ENCODE peak calls at places on chromosomes 2 and 18, in five cellular contexts. P is gastrocnemius medialis, C is ovary, B is Panc1, H is SK-N-MC. X is an unnamed sample.

GRCh38 chr2:171018522-171018921 is 89.5 kb downstream of the GORASP2 start:
- DNase-seq in H (no peak), P (no peak), B (no peak), C (no peak), X (no peak)

GRCh38 chr2:108553181-108553919 is 19.1 kb downstream of the LIMS1 start:
- DNase-seq in B (no peak), P (no peak), C (no peak), H (no peak), X (no peak)

GRCh38 chr18:56257215-56257614 is 381.2 kb downstream of the TXNL1 start:
- DNase-seq in B (no peak), P (no peak), H (no peak), C (no peak), X (no peak)

GRCh38 chr2:105294844-105295481 is 34.6 kb downstream of the TGFBRAP1 start:
- DNase-seq in C (peak), B (peak), H (peak), P (no peak), X (peak)

GRCh38 chr18:62899534-62899933 is 184.2 kb downstream of the PHLPP1 start:
- DNase-seq in P (no peak), H (no peak), B (no peak), C (no peak), X (no peak)

GRCh38 chr2:168118733-168119518 is 128.5 kb downstream of the STK39 start:
- DNase-seq in P (no peak), C (no peak), H (peak), B (peak), X (peak)

GRCh38 chr2:10831387-10831985 is 18.9 kb upstream of the PDIA6 start:
- DNase-seq in P (no peak), B (no peak), H (no peak), C (no peak), X (no peak)

GRCh38 chr18:49628993-49629795 is 67.3 kb downstream of the LIPG start:
- DNase-seq in C (peak), P (no peak), H (no peak), B (no peak), X (peak)

GRCh38 chr2:60827369-60827768 is 54.0 kb upstream of the REL start:
- DNase-seq in P (no peak), H (no peak), B (no peak), C (no peak), X (no peak)

GRCh38 chr2:29522951-29523669 is 398.3 kb downstream of the ALK start:
- DNase-seq in H (no peak), P (no peak), B (no peak), C (no peak), X (no peak)

GRCh38 chr18:74683573-74683972 is 85.9 kb downstream of the ZNF407 start:
- DNase-seq in P (no peak), H (no peak), B (no peak), C (no peak), X (no peak)

GRCh38 chr18:56036673-56037072 is 448.7 kb upstream of the TCF4 start:
- DNase-seq in C (no peak), H (no peak), P (no peak), B (no peak), X (no peak)

GRCh38 chr2:168348076-168348475 is 100.7 kb upstream of the STK39 start:
- DNase-seq in H (no peak), C (no peak), P (no peak), B (no peak), X (peak)

GRCh38 chr2:180739070-180739469 is 241.3 kb upstream of the UBE2E3 start:
- DNase-seq in P (peak), B (no peak), C (no peak), H (no peak), X (no peak)

GRCh38 chr2:233264667-233265066 is 13.2 kb downstream of the ATG16L1 start:
- DNase-seq in P (no peak), B (no peak), H (no peak), C (no peak), X (no peak)

GRCh38 chr2:170548304-170548703 is 166.8 kb upstream of the SP5 start:
- DNase-seq in C (no peak), B (no peak), P (no peak), H (no peak), X (no peak)

GRCh38 chr2:43619511-43619910 is 17.5 kb upstream of the PLEKHH2 start:
- DNase-seq in C (no peak), P (no peak), H (no peak), B (no peak), X (no peak)

GRCh38 chr18:6414723-6415362 is at the start of gene L3MBTL4:
- DNase-seq in H (no peak), B (no peak), P (no peak), C (peak), X (peak)

GRCh38 chr2:174333502-174334277 is 1.1 kb upstream of the SP9 start:
- DNase-seq in C (no peak), B (no peak), P (no peak), H (no peak), X (no peak)

GRCh38 chr2:131056204-131056975 is 36.9 kb downstream of the FAM168B start:
- DNase-seq in C (no peak), B (no peak), P (no peak), H (no peak), X (no peak)

GRCh38 chr2:112523291-112523777 is 18.9 kb upstream of the POLR1B start:
- DNase-seq in H (no peak), B (no peak), C (no peak), P (no peak), X (no peak)

GRCh38 chr2:17470855-17471641 is 47.2 kb downstream of the RAD51AP2 start:
- DNase-seq in H (peak), P (no peak), C (no peak), B (peak), X (no peak)

GRCh38 chr2:223100061-223100511 is 48.1 kb downstream of the KCNE4 start:
- DNase-seq in P (no peak), B (no peak), C (peak), H (no peak), X (peak)

GRCh38 chr2:51013060-51013746 is 18.7 kb downstream of the NRXN1 start:
- DNase-seq in H (no peak), P (peak), C (peak), B (no peak), X (no peak)

GRCh38 chr2:195168369-195168768 is 488.7 kb upstream of the SLC39A10 start:
- DNase-seq in B (no peak), P (no peak), H (no peak), C (no peak), X (no peak)

GRCh38 chr2:1715184-1716012 is 28.9 kb downstream of the PXDN start:
- DNase-seq in P (no peak), B (no peak), H (no peak), C (no peak), X (no peak)

DNA sequence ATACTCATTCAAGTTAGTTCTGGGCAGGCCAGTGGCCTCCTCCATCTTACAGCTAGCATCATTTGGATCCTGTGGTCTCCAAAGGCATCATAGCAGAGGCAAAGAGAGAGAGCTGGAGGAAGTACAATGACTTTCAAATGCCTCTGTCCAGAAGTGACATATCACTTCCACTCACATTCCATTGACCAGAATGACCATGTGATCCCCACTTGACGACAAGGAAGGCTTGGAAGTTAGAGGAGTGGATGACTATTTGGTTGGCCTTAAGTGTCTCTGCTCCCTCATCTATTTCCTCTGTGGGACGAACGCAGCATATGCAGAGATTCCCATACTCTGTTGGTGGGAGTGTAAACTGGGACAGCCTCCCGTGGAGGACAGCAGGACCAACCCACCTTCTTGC is 27.8 kb upstream of the MLPH start:
- DNase-seq in P (no peak), H (no peak), C (no peak), B (no peak), X (no peak)
- H3K4me3 ChIP-seq in P (no peak), H (no peak), C (no peak), B (no peak), X (no peak)

GRCh38 chr18:35077937-35078336 is 36.7 kb downstream of the MAPRE2 start:
- DNase-seq in H (no peak), P (no peak), C (no peak), B (no peak), X (no peak)

GRCh38 chr18:35075132-35075531 is 33.9 kb downstream of the MAPRE2 start:
- DNase-seq in H (no peak), P (no peak), B (no peak), C (no peak), X (no peak)

GRCh38 chr18:35076126-35076525 is 34.9 kb downstream of the MAPRE2 start:
- DNase-seq in C (no peak), P (no peak), B (no peak), H (no peak), X (no peak)

GRCh38 chr18:35074581-35074980 is 33.4 kb downstream of the MAPRE2 start:
- DNase-seq in B (no peak), H (no peak), P (no peak), C (no peak), X (no peak)

DNA sequence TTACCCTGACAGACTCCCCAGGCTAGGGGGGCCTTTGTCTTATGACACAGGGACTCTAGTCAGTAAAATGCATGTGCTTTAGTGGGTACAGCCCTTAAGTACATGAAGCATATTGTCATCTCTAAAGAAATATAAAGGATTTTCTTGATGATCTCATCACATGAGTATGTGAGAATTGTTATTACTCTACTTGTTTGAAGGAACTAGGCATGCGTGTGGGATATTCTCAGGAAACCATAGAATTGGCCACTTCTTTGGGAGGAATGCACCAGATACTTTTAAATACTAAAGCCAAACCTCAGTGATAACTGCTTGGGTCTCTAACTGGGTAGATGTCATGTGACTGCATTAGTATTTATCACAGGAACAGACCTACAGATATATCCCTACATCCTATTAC is 35.3 kb downstream of the MAPRE2 start:
- DNase-seq in P (no peak), B (no peak), H (no peak), C (no peak), X (no peak)
- H3K27ac ChIP-seq in P (peak), B (no peak), H (no peak), C (no peak), X (no peak)

GRCh38 chr2:109615637-109616144 is 1.5 kb downstream of the SOWAHC start:
- DNase-seq in B (no peak), H (no peak), P (no peak), C (no peak), X (no peak)
- H3K4me3 ChIP-seq in B (peak), H (peak), P (peak), C (peak), X (no peak)

GRCh38 chr2:234986346-234986745 is 34.5 kb downstream of the SH3BP4 start:
- DNase-seq in B (no peak), H (no peak), P (no peak), C (no peak), X (no peak)

GRCh38 chr2:234987754-234988153 is 35.9 kb downstream of the SH3BP4 start:
- DNase-seq in B (no peak), C (no peak), P (no peak), H (no peak), X (no peak)

GRCh38 chr2:234985608-234986115 is 33.8 kb downstream of the SH3BP4 start:
- DNase-seq in B (no peak), H (no peak), P (no peak), C (no peak), X (no peak)

GRCh38 chr2:234988491-234988890 is 36.7 kb downstream of the SH3BP4 start:
- DNase-seq in C (no peak), P (no peak), B (no peak), H (no peak), X (no peak)

GRCh38 chr2:234986866-234987720 is 35.3 kb downstream of the SH3BP4 start:
- DNase-seq in B (no peak), C (no peak), P (no peak), H (no peak), X (no peak)
- H3K27ac ChIP-seq in B (peak), C (no peak), P (no peak), H (no peak), X (no peak)

GRCh38 chr2:158060160-158060861 is 41.4 kb upstream of the UPP2 start:
- DNase-seq in H (no peak), B (no peak), P (no peak), C (no peak), X (no peak)
- H3K4me3 ChIP-seq in H (no peak), B (no peak), P (no peak), C (no peak), X (no peak)

GRCh38 chr2:137948894-137949293 is 15.4 kb upstream of the HNMT start:
- DNase-seq in P (no peak), H (no peak), B (no peak), C (no peak), X (no peak)
- H3K27ac ChIP-seq in P (no peak), H (no peak), B (no peak), C (no peak), X (no peak)

GRCh38 chr2:196966078-196966477 is 39.6 kb upstream of the PGAP1 start:
- DNase-seq in C (no peak), H (no peak), P (no peak), B (no peak), X (no peak)

GRCh38 chr2:196963961-196964360 is 37.5 kb upstream of the PGAP1 start:
- DNase-seq in P (no peak), C (no peak), H (no peak), B (no peak), X (no peak)

GRCh38 chr2:196967126-196967525 is 40.6 kb upstream of the PGAP1 start:
- DNase-seq in P (no peak), B (no peak), C (no peak), H (no peak), X (peak)

GRCh38 chr2:196970089-196970488 is 43.6 kb upstream of the PGAP1 start:
- DNase-seq in H (no peak), P (no peak), C (no peak), B (no peak), X (no peak)

GRCh38 chr2:196967775-196968174 is 41.3 kb upstream of the PGAP1 start:
- DNase-seq in C (no peak), H (no peak), P (no peak), B (no peak), X (no peak)
- H3K4me3 ChIP-seq in C (no peak), H (no peak), P (no peak), B (no peak), X (no peak)